ENCODE peak calls at places on chromosome 10, in five cellular contexts. D is ascending aorta, B is dorsolateral prefrontal cortex, X is cardiac muscle cell, E is Panc1. M is an unnamed sample.

GRCh38 chr10:68305889-68306288 is 26.0 kb upstream of the HNRNPH3 start:
- DNase-seq in D (no peak), B (no peak), X (no peak), E (no peak), M (no peak)

GRCh38 chr10:17713133-17713532 is 38.9 kb upstream of the TMEM236 start:
- DNase-seq in D (no peak), B (no peak), X (no peak), E (no peak), M (no peak)

GRCh38 chr10:17200885-17201164 is 647 bp downstream of the TRDMT1 start:
- DNase-seq in D (no peak), B (peak), X (peak), E (no peak), M (no peak)

GRCh38 chr10:86651631-86652331 is 2.6 kb upstream of the OPN4 start:
- DNase-seq in D (peak), B (no peak), X (no peak), E (no peak), M (no peak)

GRCh38 chr10:116787018-116787674 is 44.8 kb upstream of the HSPA12A start:
- DNase-seq in D (no peak), B (no peak), X (no peak), E (no peak), M (no peak)

GRCh38 chr10:13351340-13351915 is 3.3 kb upstream of the SEPHS1 start:
- DNase-seq in D (no peak), B (no peak), X (no peak), E (no peak), M (no peak)

GRCh38 chr10:28130267-28130666 is 131.4 kb upstream of the ODAD2 start:
- DNase-seq in D (no peak), B (no peak), X (no peak), E (no peak), M (no peak)

GRCh38 chr10:5040781-5041470 is 37.3 kb upstream of the AKR1C2 start:
- DNase-seq in D (no peak), B (no peak), X (no peak), E (no peak), M (no peak)

GRCh38 chr10:91598211-91598981 is 34.5 kb downstream of the PPP1R3C start:
- DNase-seq in D (no peak), B (no peak), X (no peak), E (no peak), M (no peak)

GRCh38 chr10:8402469-8403074 is 348.1 kb downstream of the GATA3 start:
- DNase-seq in D (no peak), B (no peak), X (no peak), E (no peak), M (no peak)

GRCh38 chr10:103580422-103580821 is 86.9 kb downstream of the NEURL1 start:
- DNase-seq in D (no peak), B (no peak), X (peak), E (no peak), M (no peak)

GRCh38 chr10:93115661-93116383 is 42.1 kb downstream of the CYP26A1 start:
- DNase-seq in D (peak), B (peak), X (peak), E (peak), M (no peak)

GRCh38 chr10:114376523-114376922 is 27.8 kb downstream of the AFAP1L2 start:
- DNase-seq in D (no peak), B (no peak), X (no peak), E (no peak), M (no peak)

GRCh38 chr10:129949411-129950335 is 14.4 kb downstream of the EBF3 start:
- DNase-seq in D (peak), B (no peak), X (peak), E (no peak), M (no peak)

GRCh38 chr10:8352696-8353095 is 298.2 kb downstream of the GATA3 start:
- DNase-seq in D (no peak), B (no peak), X (no peak), E (no peak), M (no peak)

DNA sequence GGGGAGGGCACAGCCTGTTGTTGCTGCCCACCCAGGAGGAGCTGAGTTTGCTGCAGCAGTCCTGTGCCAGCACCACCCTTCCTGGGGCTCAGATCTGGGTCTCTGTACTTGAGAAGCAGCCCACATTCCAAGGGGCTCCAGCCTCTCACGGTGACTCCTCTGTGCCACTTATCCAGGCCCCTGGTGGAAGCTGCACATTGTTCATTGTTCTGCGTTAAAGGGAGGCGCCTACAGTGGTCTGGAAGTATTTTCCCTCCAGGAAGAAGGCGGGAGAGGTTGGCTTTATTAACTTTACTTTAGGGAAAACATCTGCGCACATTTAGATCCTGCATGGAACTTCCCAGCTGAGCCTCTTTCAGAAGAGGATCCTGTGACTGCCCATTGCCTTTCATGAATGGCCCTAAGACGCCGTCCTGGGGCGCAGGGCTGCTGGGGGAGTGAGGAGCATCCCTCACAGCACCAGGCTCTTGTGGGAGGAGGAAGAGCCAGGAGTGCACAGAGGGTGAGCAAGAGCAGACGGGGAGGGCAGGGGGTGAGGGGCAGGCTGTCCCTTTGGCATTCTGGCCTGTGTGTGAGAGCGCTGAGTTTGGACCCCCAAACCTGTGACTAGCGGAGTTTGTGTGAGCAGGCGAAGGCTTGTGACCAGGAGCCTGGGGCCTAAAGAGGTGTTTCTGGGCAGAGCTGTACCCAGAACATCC is 98.6 kb upstream of the BTBD16 start:
- DNase-seq in D (no peak), B (no peak), X (no peak), E (no peak), M (no peak)
- H3K27ac ChIP-seq in D (no peak), B (no peak), X (peak), E (no peak), M (no peak)

GRCh38 chr10:60955321-60955720 is 11.3 kb upstream of the RHOBTB1 start:
- DNase-seq in D (no peak), B (no peak), X (no peak), E (no peak), M (no peak)
- TF ChIP-seq CTCF in D (no peak), B (no peak), X (no peak), E (no peak), M (no peak)

DNA sequence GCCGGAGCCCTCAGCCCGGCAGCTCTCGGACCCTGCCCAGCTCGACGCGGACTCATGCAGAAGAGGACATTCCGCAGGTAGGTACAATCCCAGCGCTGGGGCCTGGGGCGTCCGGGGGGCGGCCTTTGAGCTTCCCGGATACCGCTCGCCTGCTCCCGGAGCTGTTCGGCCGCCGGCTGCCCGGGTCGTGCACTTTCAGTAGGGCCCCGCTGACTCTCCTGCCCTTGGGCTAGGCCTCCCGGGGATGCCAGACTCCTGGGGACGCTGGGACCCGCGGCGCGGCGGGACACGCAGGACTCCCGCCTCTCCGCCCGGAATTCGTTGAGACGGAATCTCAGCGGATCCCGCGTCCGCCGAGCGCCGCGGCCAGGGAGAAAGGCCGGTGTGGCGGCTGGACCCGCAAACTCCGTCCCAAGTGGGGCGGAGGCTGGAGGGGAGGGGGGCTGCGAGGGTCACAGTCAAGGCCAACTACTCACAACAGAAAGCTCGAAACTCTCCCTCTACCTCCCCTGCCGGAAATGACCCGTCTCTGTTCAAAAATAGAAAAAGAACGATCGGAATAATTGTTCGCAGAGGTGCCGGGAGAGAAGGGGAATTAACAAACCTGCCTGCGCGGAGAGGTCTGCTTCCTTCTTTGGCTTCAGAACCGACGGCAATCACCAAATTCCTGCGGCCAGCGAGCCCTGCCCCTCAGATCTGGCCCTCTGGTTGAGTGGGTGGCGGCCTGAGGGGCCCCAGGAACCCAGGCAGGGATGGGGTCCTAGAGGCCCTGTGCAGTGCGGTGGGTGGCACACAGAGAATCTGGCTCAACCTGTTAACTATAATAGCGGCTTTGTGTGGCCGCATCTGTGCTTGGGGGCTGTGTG is 9.2 kb downstream of the TLX1 start:
- DNase-seq in D (no peak), B (no peak), X (no peak), E (no peak), M (no peak)
- H3K4me3 ChIP-seq in D (peak), B (no peak), X (no peak), E (no peak), M (peak)

DNA sequence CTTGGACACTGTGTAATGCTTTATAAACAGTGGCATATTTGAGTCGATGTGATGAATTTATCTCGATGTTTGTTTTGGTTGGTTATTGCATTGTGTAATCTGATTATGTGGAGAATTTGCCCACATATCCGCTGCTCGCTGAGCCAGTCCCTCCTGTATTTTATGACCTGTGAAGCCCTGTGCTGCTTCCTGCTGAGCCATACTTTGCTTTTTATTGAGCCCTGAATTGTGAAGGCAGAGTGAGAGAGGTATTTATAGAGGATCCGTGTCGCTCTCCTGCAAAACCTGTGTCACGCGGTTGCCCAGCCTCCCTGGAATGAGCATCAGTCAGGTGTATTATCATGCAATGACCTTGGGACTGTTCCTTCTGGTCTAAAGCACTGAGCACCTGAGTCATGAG is 253.7 kb downstream of the ARHGAP21 start:
- DNase-seq in D (no peak), B (no peak), X (no peak), E (no peak), M (no peak)
- H3K27ac ChIP-seq in D (no peak), B (no peak), X (no peak), E (peak), M (no peak)

GRCh38 chr10:126969310-126969709 is 64.1 kb downstream of the DOCK1 start:
- DNase-seq in D (no peak), B (peak), X (no peak), E (no peak), M (no peak)
- TF ChIP-seq CTCF in D (no peak), B (peak), X (peak), E (no peak), M (no peak)

GRCh38 chr10:96279219-96279641 is 7.9 kb upstream of the BLNK start:
- DNase-seq in D (no peak), B (no peak), X (no peak), E (no peak), M (no peak)
- H3K4me3 ChIP-seq in D (no peak), B (no peak), X (no peak), E (no peak), M (no peak)

DNA sequence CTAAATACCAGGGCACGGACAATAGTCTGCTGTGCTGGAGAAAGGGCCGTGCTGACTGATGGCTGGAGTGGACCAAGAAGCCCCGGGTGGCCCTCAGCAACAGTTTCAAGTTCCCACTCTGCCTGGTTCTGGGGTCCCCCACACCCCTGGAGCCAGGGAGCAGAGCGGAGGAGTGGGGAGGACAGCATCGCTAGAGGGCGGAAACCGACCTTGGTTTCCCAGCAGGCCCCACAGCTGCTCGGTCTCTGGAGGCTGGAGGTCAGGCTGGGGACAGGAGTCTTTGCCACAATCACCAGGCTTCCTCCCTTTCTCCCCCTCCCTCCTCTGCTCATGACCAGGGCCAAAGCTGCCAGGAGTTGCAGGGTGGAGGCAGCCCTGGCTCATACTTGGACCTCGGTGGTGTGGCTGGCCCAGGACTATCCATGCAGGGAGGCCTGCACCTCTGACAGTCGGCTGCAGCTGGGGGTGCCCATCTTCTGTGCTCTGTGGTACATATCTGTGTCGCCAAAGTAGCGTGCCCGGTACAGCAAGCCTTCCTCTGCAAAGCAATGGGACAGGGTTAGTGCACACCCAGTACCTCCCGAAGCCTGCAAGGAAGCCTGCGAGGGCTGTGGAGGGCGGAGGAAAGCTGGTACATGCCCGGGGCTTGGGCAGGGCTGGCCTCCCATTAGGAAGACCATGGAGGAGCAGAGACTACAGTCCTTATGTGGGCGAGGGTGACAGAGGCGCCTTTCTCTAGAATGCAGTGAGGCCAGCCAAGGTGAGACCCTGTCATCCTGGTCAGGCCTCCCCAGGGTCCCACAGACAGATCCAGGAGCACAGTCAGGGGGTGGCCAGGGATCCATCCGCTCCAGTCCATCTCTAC is 19.1 kb downstream of the DNAJB12 start:
- DNase-seq in D (peak), B (no peak), X (no peak), E (no peak), M (peak)
- H3K27ac ChIP-seq in D (peak), B (peak), X (peak), E (peak), M (peak)

GRCh38 chr10:55374917-55375316 is 573.9 kb upstream of the PCDH15 start:
- DNase-seq in D (no peak), B (no peak), X (no peak), E (no peak), M (no peak)
- TF ChIP-seq CTCF in D (no peak), B (no peak), X (no peak), E (no peak), M (no peak)

M was measured in coronary artery.